ENCODE peak calls at places on chromosome 20, in five cellular contexts. U is NCI-H345, B is amniotic epithelial cell, K is AG09309, E is D721Med. W is an unnamed sample.

GRCh38 chr20:51639206-51639832 is 96.8 kb upstream of the NFATC2 start:
- DNase-seq in B (peak), U (peak), E (peak), K (no peak), W (peak)

GRCh38 chr20:14142964-14143627 is 147.8 kb downstream of the MACROD2 start:
- DNase-seq in B (peak), U (no peak), K (peak), E (no peak), W (no peak)

GRCh38 chr20:31494131-31494530 is 19.0 kb downstream of the REM1 start:
- DNase-seq in K (no peak), B (peak), E (no peak), U (no peak), W (no peak)

GRCh38 chr20:32761831-32762753 is at the start of gene DNMT3B:
- DNase-seq in B (peak), E (peak), K (no peak), U (peak), W (peak)

GRCh38 chr20:11876555-11876954 is 41.1 kb upstream of the BTBD3 start:
- DNase-seq in K (no peak), U (no peak), B (no peak), E (no peak), W (no peak)

GRCh38 chr20:33653900-33654596 is 8.1 kb upstream of the C20orf144 start:
- DNase-seq in K (no peak), U (peak), E (peak), B (no peak), W (no peak)

GRCh38 chr20:25126630-25127029 is 44.7 kb upstream of the VSX1 start:
- DNase-seq in K (no peak), B (no peak), U (no peak), E (no peak), W (no peak)

GRCh38 chr20:7232796-7233195 is 465.3 kb downstream of the BMP2 start:
- DNase-seq in K (no peak), E (no peak), U (no peak), B (no peak), W (no peak)

GRCh38 chr20:7722564-7722963 is 217.7 kb downstream of the HAO1 start:
- DNase-seq in K (no peak), U (no peak), E (no peak), B (no peak), W (no peak)